ENCODE peak calls at places on chromosomes 12 and 14, in five cellular contexts. Q, Y, N, A and T are unnamed samples.

GRCh38 chr12:43816168-43816567 is 10.1 kb upstream of the TWF1 start:
- DNase-seq in A (no peak), N (peak), Y (no peak), Q (no peak), T (no peak)

GRCh38 chr14:91372680-91373495 is 44.7 kb downstream of the CCDC88C start:
- DNase-seq in N (no peak), Y (peak), Q (no peak), A (no peak), T (peak)

GRCh38 chr14:72054929-72055328 is 122.7 kb downstream of the RGS6 start:
- DNase-seq in A (no peak), N (no peak), Q (no peak), Y (peak), T (no peak)

GRCh38 chr12:55996715-55997534 is at the start of gene SUOX:
- DNase-seq in N (peak), A (peak), Y (peak), Q (peak), T (peak)

GRCh38 chr12:108858399-108859074 is 1.2 kb upstream of the SSH1 start:
- DNase-seq in Q (no peak), Y (peak), A (no peak), N (no peak), T (peak)

GRCh38 chr12:118763239-118763638 is 218.1 kb upstream of the SRRM4 start:
- DNase-seq in A (no peak), Q (no peak), N (no peak), Y (no peak), T (no peak)

GRCh38 chr12:114430306-114430705 is 24.4 kb upstream of the TBX5 start:
- DNase-seq in A (no peak), Y (no peak), N (peak), Q (no peak), T (no peak)

GRCh38 chr12:119320678-119321077 is 13.9 kb upstream of the CCDC60 start:
- DNase-seq in A (no peak), N (no peak), Q (peak), Y (no peak), T (no peak)

GRCh38 chr14:61514006-61514830 is 181.1 kb upstream of the HIF1A start:
- DNase-seq in Y (no peak), A (no peak), Q (no peak), N (peak), T (no peak)

GRCh38 chr14:64825498-64825897 is 54.2 kb downstream of the SPTB start:
- DNase-seq in Q (peak), Y (no peak), N (no peak), A (no peak), T (peak)

GRCh38 chr14:68593806-68594536 is 198.9 kb downstream of the ZFP36L1 start:
- DNase-seq in Q (peak), N (peak), A (no peak), Y (peak), T (no peak)

GRCh38 chr12:10068634-10069033 is 30.2 kb downstream of the CLEC1A start:
- DNase-seq in N (no peak), Y (peak), A (no peak), Q (no peak), T (no peak)

GRCh38 chr14:64692597-64693350 is 11.4 kb upstream of the PLEKHG3 start:
- DNase-seq in N (no peak), Y (no peak), Q (peak), A (no peak), T (no peak)

GRCh38 chr14:23544511-23545447 is 6.8 kb downstream of the ZFHX2 start:
- DNase-seq in N (no peak), Q (no peak), Y (peak), A (no peak), T (no peak)

DNA sequence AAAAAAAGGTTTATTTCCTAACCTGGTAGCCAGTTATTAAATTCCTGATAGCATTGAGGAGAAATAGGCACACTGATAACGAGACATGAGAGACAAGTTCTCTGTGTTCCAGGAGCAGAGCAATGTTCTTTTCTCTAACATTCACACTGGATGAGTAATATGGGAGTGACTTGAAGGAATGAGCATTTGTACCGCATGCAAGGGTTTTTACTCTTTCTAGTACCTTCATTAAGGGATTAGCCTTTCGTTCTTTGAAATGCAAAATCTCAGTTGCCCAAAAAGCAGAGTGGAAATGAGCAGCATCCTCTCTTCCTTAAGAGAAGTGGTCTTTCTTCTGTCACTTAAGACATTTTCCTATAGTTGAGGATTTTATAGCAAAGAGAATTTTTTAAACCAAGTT is 54.7 kb downstream of the FGD4 start:
- DNase-seq in Q (no peak), Y (no peak), N (peak), A (peak), T (no peak)
- TF ChIP-seq POLR2A in Q (no peak), Y (no peak), N (no peak), A (no peak), T (no peak)

GRCh38 chr12:12807970-12808702 is 5.0 kb upstream of the DDX47 start:
- DNase-seq in N (peak), A (no peak), Y (peak), Q (peak), T (no peak)
- TF ChIP-seq POLR2A in N (no peak), A (no peak), Y (no peak), Q (no peak), T (no peak)

DNA sequence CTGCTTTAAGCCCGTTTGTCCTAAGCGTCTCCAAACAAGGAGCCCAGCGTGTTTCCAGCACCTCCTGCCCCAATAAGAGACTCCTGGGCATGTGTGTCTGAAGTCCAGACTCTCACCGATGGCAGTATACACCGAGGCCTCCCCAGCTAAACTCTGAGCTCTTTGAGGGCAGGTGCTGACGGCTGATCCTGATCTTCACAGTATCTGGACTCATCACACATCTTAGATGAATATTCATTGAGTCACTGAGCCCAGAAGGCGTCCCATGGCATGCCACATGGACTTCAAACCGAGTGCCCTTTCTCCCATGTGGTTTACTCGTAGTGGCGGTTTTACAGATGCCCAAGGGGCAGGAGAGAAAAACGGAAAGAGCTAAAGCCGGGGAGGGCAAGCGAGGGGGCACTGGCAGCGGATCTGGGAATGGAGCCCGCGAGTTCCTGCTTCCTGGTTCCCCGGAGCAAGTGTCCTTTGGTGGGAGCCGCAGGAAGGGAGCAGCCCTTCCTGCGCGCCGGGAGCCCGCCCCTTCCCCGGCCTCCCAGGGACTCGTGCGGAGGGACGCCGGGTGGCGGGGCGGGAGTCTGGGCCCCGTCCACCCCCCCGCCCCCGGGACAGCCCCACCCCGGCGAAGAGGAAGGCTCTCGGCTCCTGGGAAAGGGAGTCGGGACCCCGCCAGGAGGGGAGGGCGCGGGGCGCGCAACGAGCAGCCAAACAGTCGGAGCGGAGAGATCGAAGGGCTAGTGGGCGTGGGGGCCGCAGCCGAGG is 584 bp upstream of the TEAD4 start:
- DNase-seq in A (peak), Q (no peak), Y (no peak), N (peak), T (no peak)
- TF ChIP-seq POLR2A in A (peak), Q (no peak), Y (no peak), N (peak), T (no peak)

DNA sequence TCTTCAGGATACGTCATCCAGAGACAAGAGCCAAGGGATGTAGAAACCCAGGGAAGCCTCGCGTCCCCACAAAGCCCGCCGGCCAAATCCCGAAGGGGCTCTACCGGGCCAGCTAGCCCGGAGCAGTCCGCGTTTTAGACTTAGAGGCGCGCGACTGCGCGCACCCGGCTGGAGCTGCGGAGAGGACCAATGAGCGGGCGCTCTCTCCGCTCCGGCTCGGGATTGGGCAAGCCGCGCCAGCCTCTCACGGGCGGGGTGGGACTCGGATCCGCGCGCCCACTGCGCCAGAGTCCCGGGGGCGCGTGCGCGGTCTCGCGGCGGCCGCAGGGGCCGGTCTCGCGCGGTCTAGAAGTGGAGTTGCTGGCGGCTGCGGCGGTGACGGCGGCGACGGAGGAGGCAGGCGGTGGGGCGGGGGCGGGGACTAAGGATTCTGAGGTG is 238 bp upstream of the PALS1 start:
- DNase-seq in Y (peak), A (peak), N (peak), Q (peak), T (peak)
- TF ChIP-seq POLR2A in Y (peak), A (peak), N (no peak), Q (no peak), T (peak)

DNA sequence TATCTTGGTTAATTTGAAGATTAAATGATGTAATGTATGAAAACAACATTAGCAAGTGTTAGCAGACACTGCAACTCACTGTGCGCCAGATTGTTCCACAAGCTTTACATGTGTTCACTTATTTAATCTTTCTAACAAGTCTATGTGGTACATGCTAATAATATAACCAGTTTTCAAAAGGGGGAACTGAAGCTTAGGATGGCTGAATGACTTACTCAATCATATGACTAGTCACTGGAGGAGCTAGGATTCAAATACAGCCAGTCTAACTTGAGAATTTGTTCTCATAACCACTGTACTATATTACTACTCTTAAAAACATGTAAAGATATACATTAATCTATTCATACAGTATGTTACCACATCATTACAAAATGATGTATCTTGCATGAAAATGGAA is 60.5 kb upstream of the LRIG3 start:
- DNase-seq in A (no peak), Y (no peak), Q (no peak), N (no peak), T (no peak)
- TF ChIP-seq POLR2A in A (no peak), Y (no peak), Q (no peak), N (no peak), T (no peak)

DNA sequence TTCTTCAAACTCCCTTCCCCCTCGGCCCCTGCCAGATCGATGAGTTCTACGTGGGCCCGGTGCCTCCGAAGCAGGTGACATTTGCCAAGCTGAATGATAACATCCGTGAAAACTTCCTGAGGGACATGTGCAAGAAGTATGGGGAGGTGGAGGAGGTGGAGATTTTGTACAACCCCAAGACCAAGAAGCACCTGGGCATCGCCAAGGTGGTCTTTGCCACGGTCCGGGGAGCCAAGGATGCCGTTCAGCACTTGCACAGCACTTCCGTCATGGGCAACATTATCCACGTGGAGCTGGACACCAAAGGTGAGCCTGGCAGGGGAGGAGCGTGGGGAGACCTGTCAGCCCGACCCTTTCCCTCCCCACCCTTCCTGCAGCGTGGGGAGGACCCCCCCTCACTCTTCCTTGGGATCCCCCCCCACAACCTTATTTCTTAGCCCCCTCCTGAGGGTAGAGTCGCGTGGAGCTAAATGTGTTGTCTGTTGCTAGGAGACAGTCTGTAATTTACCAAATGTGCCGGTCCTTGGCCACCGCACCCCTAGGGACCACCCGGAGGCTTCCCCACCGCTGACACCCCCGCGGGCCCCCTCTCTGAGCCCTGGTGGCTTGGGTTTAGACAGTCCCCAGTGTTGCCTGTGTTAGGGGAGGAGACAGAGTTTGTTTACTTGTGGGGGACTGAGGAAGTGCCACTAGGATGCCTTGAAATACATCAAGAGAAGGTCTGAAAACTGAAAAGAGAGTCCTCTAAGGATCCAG is 2.2 kb downstream of the SETD1B start:
- DNase-seq in Q (no peak), A (no peak), N (no peak), Y (peak), T (no peak)
- TF ChIP-seq POLR2A in Q (no peak), A (no peak), N (no peak), Y (no peak), T (no peak)

DNA sequence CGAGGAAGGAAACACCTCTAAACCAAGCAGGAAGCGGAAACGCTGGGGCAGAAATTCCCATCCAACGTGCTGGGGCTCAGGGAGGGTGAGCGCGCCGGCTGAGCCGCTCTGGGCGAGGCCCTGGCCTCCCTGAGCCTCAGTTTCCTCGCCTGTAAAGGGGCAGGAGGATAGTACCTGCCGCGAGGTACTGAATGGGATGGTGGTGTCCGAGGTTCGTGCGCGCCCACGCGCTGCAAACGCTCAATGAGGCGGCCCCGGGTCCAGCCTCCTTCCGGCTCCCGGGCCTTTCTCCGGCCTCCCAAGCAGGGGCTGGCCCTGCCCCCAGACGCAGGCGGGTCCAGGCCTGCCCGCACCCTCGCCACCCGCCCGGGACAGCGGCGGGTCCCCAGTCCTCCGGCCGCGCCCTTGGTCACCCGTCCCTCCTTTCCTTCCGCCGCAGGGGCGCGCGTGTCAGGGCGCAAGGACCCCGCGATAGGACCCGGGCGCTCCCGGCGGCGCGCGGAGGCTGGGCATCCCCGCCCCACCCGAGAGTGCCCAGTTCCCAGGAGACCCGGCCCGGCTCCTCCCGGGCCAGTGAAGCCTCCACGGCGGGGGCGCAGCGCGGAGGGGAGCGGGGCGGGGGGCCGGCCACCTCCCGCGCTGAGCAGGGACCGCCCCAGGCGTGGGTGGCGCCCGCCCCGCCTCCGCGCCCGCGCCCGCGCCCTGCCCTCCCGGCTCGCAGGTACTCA is 533 bp downstream of the BEGAIN start:
- DNase-seq in N (no peak), Y (no peak), Q (peak), A (peak), T (no peak)
- TF ChIP-seq POLR2A in N (no peak), Y (no peak), Q (no peak), A (peak), T (no peak)